ENCODE peak calls at places on chromosomes 4 and X, in eight cellular contexts. X, N, B, I, J, T, L and Y are unnamed samples.

GRCh38 chr4:183337833-183338232 is 15.6 kb upstream of the CLDN24 start:
- DNase-seq in X (no peak), N (no peak), B (no peak), I (no peak), J (no peak), T (no peak), L (no peak), Y (peak)

GRCh38 chrX:18983711-18984380 is at the start of gene PHKA2:
- DNase-seq in X (no peak), N (no peak), B (no peak), I (peak), J (peak), T (peak), L (no peak), Y (peak)

GRCh38 chrX:143429021-143429570 is 88.2 kb downstream of the SPANXN3 start:
- DNase-seq in X (no peak), N (no peak), B (no peak), I (no peak), J (no peak), T (no peak), L (no peak), Y (peak)

GRCh38 chrX:40064055-40064597 is 33.6 kb downstream of the BCOR start:
- DNase-seq in X (no peak), N (no peak), B (no peak), I (no peak), J (no peak), T (no peak), L (no peak), Y (no peak)

GRCh38 chrX:134480061-134480460 is 20.1 kb downstream of the HPRT1 start:
- DNase-seq in X (no peak), N (peak), B (no peak), I (no peak), J (peak), T (no peak), L (no peak), Y (no peak)

GRCh38 chr4:8192748-8193738 is 6.0 kb upstream of the SH3TC1 start:
- DNase-seq in X (peak), N (peak), B (peak), I (peak), J (peak), T (peak), L (no peak), Y (no peak)

GRCh38 chr4:166121897-166122296 is 248.9 kb downstream of the TLL1 start:
- DNase-seq in X (no peak), N (no peak), B (no peak), I (no peak), J (peak), T (no peak), L (no peak), Y (no peak)

GRCh38 chr4:149322203-149322602 is 493.4 kb downstream of the IQCM start:
- DNase-seq in X (no peak), N (no peak), B (no peak), I (no peak), J (no peak), T (no peak), L (no peak), Y (no peak)